ENCODE peak calls at places on chromosomes 6 and 20, in ten cellular contexts. One of them, this sample, is unnamed.

GRCh38 chr6:52261229-52261628 is 16.9 kb upstream of the IL17F start:
- DNase-seq in adrenal gland: no peak
- DNase-seq in heart left ventricle: no peak
- DNase-seq in HCT116: no peak
- DNase-seq in adipocyte: peak; percentile 83
- DNase-seq in ovary: no peak
- DNase-seq in A673: no peak
- DNase-seq in body of pancreas: no peak
- DNase-seq in endothelial cell of umbilical vein: no peak
- DNase-seq in fibroblast of pulmonary artery: no peak
- DNase-seq in this sample: no peak

GRCh38 chr6:20438462-20439070 is 36.9 kb downstream of the E2F3 start:
- DNase-seq in fibroblast of pulmonary artery: no peak
- DNase-seq in HCT116: no peak
- DNase-seq in adipocyte: peak; percentile 43
- DNase-seq in endothelial cell of umbilical vein: no peak
- DNase-seq in ovary: no peak
- DNase-seq in heart left ventricle: no peak
- DNase-seq in A673: peak; percentile 7
- DNase-seq in body of pancreas: no peak
- DNase-seq in adrenal gland: no peak
- DNase-seq in this sample: no peak

GRCh38 chr6:154650351-154650750 is 82.9 kb upstream of the SCAF8 start:
- DNase-seq in A673: no peak
- DNase-seq in heart left ventricle: no peak
- DNase-seq in endothelial cell of umbilical vein: peak; percentile 77
- DNase-seq in ovary: no peak
- DNase-seq in body of pancreas: no peak
- DNase-seq in fibroblast of pulmonary artery: no peak
- DNase-seq in adrenal gland: no peak
- DNase-seq in adipocyte: no peak
- DNase-seq in HCT116: no peak
- DNase-seq in this sample: no peak

GRCh38 chr20:48995599-48995998 is 50.5 kb upstream of the CSE1L start:
- DNase-seq in adipocyte: no peak
- DNase-seq in endothelial cell of umbilical vein: no peak
- DNase-seq in body of pancreas: no peak
- DNase-seq in ovary: no peak
- DNase-seq in heart left ventricle: no peak
- DNase-seq in fibroblast of pulmonary artery: no peak
- DNase-seq in A673: no peak
- DNase-seq in HCT116: no peak
- DNase-seq in adrenal gland: no peak
- DNase-seq in this sample: no peak

GRCh38 chr6:69937402-69938131 is 71.2 kb downstream of the COL19A1 start:
- DNase-seq in A673: no peak
- DNase-seq in body of pancreas: no peak
- DNase-seq in adrenal gland: no peak
- DNase-seq in ovary: no peak
- DNase-seq in heart left ventricle: no peak
- DNase-seq in endothelial cell of umbilical vein: no peak
- DNase-seq in fibroblast of pulmonary artery: no peak
- DNase-seq in adipocyte: no peak
- DNase-seq in HCT116: no peak
- DNase-seq in this sample: no peak

GRCh38 chr6:56448056-56448455 is 194.6 kb downstream of the DST start:
- DNase-seq in adipocyte: no peak
- DNase-seq in fibroblast of pulmonary artery: no peak
- DNase-seq in endothelial cell of umbilical vein: peak; percentile 8
- DNase-seq in ovary: no peak
- DNase-seq in body of pancreas: no peak
- DNase-seq in adrenal gland: no peak
- DNase-seq in A673: peak; percentile 71
- DNase-seq in heart left ventricle: no peak
- DNase-seq in HCT116: no peak
- DNase-seq in this sample: no peak

GRCh38 chr20:51318058-51318960 is 224.2 kb downstream of the NFATC2 start:
- DNase-seq in fibroblast of pulmonary artery: no peak
- DNase-seq in A673: peak; percentile 75
- DNase-seq in adrenal gland: peak; percentile 21
- DNase-seq in body of pancreas: peak; percentile 59
- DNase-seq in adipocyte: no peak
- DNase-seq in heart left ventricle: no peak
- DNase-seq in ovary: peak; percentile 29
- DNase-seq in endothelial cell of umbilical vein: peak; percentile 12
- DNase-seq in HCT116: peak; percentile 51
- DNase-seq in this sample: peak; percentile 49

GRCh38 chr6:1872649-1873131 is 263.0 kb downstream of the FOXC1 start:
- DNase-seq in adrenal gland: no peak
- DNase-seq in body of pancreas: peak; percentile 38
- DNase-seq in A673: peak; percentile 76
- DNase-seq in HCT116: no peak
- DNase-seq in fibroblast of pulmonary artery: peak; percentile 82
- DNase-seq in adipocyte: peak; percentile 32
- DNase-seq in ovary: no peak
- DNase-seq in heart left ventricle: peak; percentile 55
- DNase-seq in endothelial cell of umbilical vein: no peak
- DNase-seq in this sample: no peak

GRCh38 chr6:87436435-87436834 is 28.7 kb downstream of the CFAP206 start:
- DNase-seq in ovary: peak; percentile 35
- DNase-seq in adipocyte: peak; percentile 73
- DNase-seq in HCT116: peak; percentile 8
- DNase-seq in endothelial cell of umbilical vein: peak; percentile 73
- DNase-seq in A673: peak; percentile 75
- DNase-seq in body of pancreas: peak; percentile 35
- DNase-seq in heart left ventricle: peak; percentile 41
- DNase-seq in fibroblast of pulmonary artery: peak; percentile 84
- DNase-seq in adrenal gland: peak; percentile 50
- DNase-seq in this sample: peak; percentile 58

DNA sequence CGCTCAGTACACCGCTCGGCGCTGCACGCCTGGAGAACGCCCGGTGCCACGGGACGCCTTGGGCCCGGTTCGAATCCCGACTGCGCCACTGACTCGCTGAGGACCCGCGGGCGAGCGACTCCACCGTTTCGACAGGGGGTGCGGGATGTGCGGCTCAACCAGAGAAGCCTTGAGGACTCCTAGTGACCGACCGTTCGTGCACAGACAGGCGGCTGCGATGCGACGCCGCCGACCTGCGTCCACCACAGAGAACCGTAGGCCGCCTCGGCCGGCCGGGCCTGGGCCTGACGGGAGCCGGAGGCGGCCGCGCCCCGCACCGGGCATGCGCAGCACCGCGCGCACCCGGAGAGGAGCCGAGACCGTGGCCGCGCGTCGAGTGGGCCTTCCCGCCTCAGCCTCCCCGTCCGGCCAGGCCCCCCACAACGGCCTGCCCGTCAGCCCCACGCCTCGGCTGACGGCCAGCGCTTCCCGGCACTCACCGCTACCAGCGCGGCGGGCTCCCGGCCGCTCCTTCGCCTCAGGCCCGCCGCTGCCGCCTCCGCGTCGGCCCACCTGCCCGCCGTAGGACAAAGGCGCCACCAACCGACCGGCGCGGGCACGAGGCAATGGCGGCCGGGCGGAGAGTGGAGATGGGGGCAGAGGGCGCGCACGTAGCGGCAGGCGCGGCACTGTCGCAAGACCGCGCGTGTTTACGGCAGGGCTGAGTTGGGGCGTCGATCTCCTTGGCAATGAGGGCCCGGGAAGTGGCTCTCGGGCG is at the start of gene NCOA5:
- DNase-seq in heart left ventricle: peak; percentile 98
- DNase-seq in adrenal gland: peak; percentile 96
- DNase-seq in A673: peak; percentile 98
- DNase-seq in ovary: peak; percentile 97
- DNase-seq in body of pancreas: peak; percentile 96
- DNase-seq in HCT116: peak; percentile 88
- DNase-seq in fibroblast of pulmonary artery: peak; percentile 97
- DNase-seq in endothelial cell of umbilical vein: peak; percentile 94
- DNase-seq in adipocyte: peak; percentile 98
- DNase-seq in this sample: peak; percentile 95
- H3K4me3 ChIP-seq in heart left ventricle: peak within 1 kb of the TSS; percentile 62
- H3K4me3 ChIP-seq in adrenal gland: peak within 1 kb of the TSS; percentile 67
- H3K4me3 ChIP-seq in A673: peak within 1 kb of the TSS; percentile 87
- H3K4me3 ChIP-seq in ovary: peak within 1 kb of the TSS; percentile 94
- H3K4me3 ChIP-seq in body of pancreas: peak within 1 kb of the TSS; percentile 75
- H3K4me3 ChIP-seq in HCT116: peak within 1 kb of the TSS; percentile 93
- H3K4me3 ChIP-seq in fibroblast of pulmonary artery: peak within 1 kb of the TSS; percentile 87
- H3K4me3 ChIP-seq in endothelial cell of umbilical vein: peak within 1 kb of the TSS; percentile 70
- H3K4me3 ChIP-seq in adipocyte: peak within 1 kb of the TSS; percentile 89
- H3K4me3 ChIP-seq in this sample: peak within 1 kb of the TSS; percentile 58

GRCh38 chr6:151067684-151068596 is 171.8 kb upstream of the AKAP12 start:
- DNase-seq in ovary: peak; percentile 63
- DNase-seq in body of pancreas: peak; percentile 26
- DNase-seq in endothelial cell of umbilical vein: peak; percentile 99
- DNase-seq in HCT116: peak; percentile 98
- DNase-seq in adrenal gland: peak; percentile 57
- DNase-seq in adipocyte: peak; percentile 93
- DNase-seq in A673: peak; percentile 25
- DNase-seq in fibroblast of pulmonary artery: peak; percentile 92
- DNase-seq in heart left ventricle: peak; percentile 76
- DNase-seq in this sample: no peak
- H3K4me3 ChIP-seq in ovary: no peak overlapping the region
- H3K4me3 ChIP-seq in body of pancreas: no peak overlapping the region
- H3K4me3 ChIP-seq in endothelial cell of umbilical vein: no peak overlapping the region
- H3K4me3 ChIP-seq in HCT116: peak overlapping the region; percentile 6
- H3K4me3 ChIP-seq in adrenal gland: no peak overlapping the region
- H3K4me3 ChIP-seq in adipocyte: peak overlapping the region; percentile 34
- H3K4me3 ChIP-seq in A673: no peak overlapping the region
- H3K4me3 ChIP-seq in fibroblast of pulmonary artery: no peak overlapping the region
- H3K4me3 ChIP-seq in heart left ventricle: no peak overlapping the region
- H3K4me3 ChIP-seq in this sample: no peak overlapping the region

GRCh38 chr6:117477988-117478852 is 4.3 kb upstream of the DCBLD1 start:
- DNase-seq in heart left ventricle: no peak
- DNase-seq in fibroblast of pulmonary artery: peak; percentile 45
- DNase-seq in ovary: no peak
- DNase-seq in endothelial cell of umbilical vein: peak; percentile 43
- DNase-seq in A673: peak; percentile 16
- DNase-seq in adrenal gland: no peak
- DNase-seq in HCT116: no peak
- DNase-seq in adipocyte: no peak
- DNase-seq in body of pancreas: no peak
- DNase-seq in this sample: no peak
- H3K4me3 ChIP-seq in heart left ventricle: no peak overlapping the region
- H3K4me3 ChIP-seq in fibroblast of pulmonary artery: no peak overlapping the region
- H3K4me3 ChIP-seq in ovary: no peak overlapping the region
- H3K4me3 ChIP-seq in endothelial cell of umbilical vein: no peak overlapping the region
- H3K4me3 ChIP-seq in A673: no peak overlapping the region
- H3K4me3 ChIP-seq in adrenal gland: no peak overlapping the region
- H3K4me3 ChIP-seq in HCT116: no peak overlapping the region
- H3K4me3 ChIP-seq in adipocyte: no peak overlapping the region
- H3K4me3 ChIP-seq in body of pancreas: no peak overlapping the region
- H3K4me3 ChIP-seq in this sample: no peak overlapping the region

GRCh38 chr20:1964061-1964460 is 29.8 kb downstream of the PDYN start:
- DNase-seq in adipocyte: no peak
- DNase-seq in heart left ventricle: no peak
- DNase-seq in body of pancreas: no peak
- DNase-seq in HCT116: no peak
- DNase-seq in ovary: no peak
- DNase-seq in A673: no peak
- DNase-seq in adrenal gland: no peak
- DNase-seq in endothelial cell of umbilical vein: no peak
- DNase-seq in fibroblast of pulmonary artery: no peak
- DNase-seq in this sample: no peak

GRCh38 chr20:1965520-1966278 is 28.2 kb downstream of the PDYN start:
- DNase-seq in adipocyte: peak; percentile 85
- DNase-seq in endothelial cell of umbilical vein: peak; percentile 63
- DNase-seq in fibroblast of pulmonary artery: peak; percentile 69
- DNase-seq in adrenal gland: peak; percentile 71
- DNase-seq in body of pancreas: peak; percentile 71
- DNase-seq in ovary: peak; percentile 78
- DNase-seq in HCT116: peak; percentile 62
- DNase-seq in heart left ventricle: peak; percentile 72
- DNase-seq in A673: peak; percentile 90
- DNase-seq in this sample: peak; percentile 54

GRCh38 chr20:1968958-1969357 is 24.9 kb downstream of the PDYN start:
- DNase-seq in ovary: no peak
- DNase-seq in endothelial cell of umbilical vein: no peak
- DNase-seq in HCT116: no peak
- DNase-seq in heart left ventricle: no peak
- DNase-seq in A673: no peak
- DNase-seq in body of pancreas: no peak
- DNase-seq in adipocyte: no peak
- DNase-seq in fibroblast of pulmonary artery: no peak
- DNase-seq in adrenal gland: no peak
- DNase-seq in this sample: no peak

GRCh38 chr20:1961374-1961773 is 32.5 kb downstream of the PDYN start:
- DNase-seq in fibroblast of pulmonary artery: no peak
- DNase-seq in adipocyte: no peak
- DNase-seq in body of pancreas: no peak
- DNase-seq in adrenal gland: no peak
- DNase-seq in endothelial cell of umbilical vein: no peak
- DNase-seq in HCT116: no peak
- DNase-seq in A673: no peak
- DNase-seq in heart left ventricle: no peak
- DNase-seq in ovary: no peak
- DNase-seq in this sample: no peak

DNA sequence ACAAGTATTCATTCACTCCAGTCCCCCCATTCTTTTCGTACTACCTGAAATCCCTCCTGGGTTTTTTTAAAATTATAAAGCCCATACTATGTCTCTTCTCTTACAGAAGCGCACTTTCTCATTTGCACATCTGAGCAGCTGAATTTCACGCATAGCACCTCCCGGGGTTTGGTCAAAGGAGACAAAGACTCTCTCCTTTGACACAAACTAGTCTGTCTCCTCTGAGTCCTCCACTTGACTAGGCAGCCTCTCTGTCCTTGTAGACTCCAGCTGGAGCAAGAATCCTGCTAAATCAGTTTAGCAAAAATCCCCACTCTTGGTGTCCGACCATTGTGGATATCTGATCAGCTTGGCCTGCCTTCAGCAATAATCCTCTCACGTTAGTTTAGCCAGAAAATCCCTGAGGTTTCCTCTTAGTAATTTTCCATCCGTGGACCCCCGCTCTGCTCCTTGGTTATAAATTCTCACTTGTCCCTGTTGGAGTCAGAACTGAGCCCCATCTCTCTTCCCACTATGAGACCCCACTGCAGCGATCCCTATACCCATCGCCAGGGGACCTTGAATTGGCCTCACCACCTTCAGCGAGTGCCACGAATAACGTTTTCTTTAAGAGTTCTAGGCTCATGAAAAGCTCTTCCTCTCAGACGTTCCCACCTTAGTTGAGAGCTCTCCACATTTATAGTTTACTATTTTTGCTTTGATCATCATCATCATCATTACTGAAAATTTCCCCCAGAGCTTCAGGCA is 29.0 kb downstream of the PDYN start:
- DNase-seq in adrenal gland: no peak
- DNase-seq in HCT116: no peak
- DNase-seq in fibroblast of pulmonary artery: peak; percentile 8
- DNase-seq in endothelial cell of umbilical vein: no peak
- DNase-seq in A673: no peak
- DNase-seq in body of pancreas: no peak
- DNase-seq in heart left ventricle: no peak
- DNase-seq in adipocyte: no peak
- DNase-seq in ovary: no peak
- DNase-seq in this sample: no peak
- H3K4me3 ChIP-seq in adrenal gland: no peak overlapping the region
- H3K4me3 ChIP-seq in HCT116: no peak overlapping the region
- H3K4me3 ChIP-seq in fibroblast of pulmonary artery: no peak overlapping the region
- H3K4me3 ChIP-seq in endothelial cell of umbilical vein: no peak overlapping the region
- H3K4me3 ChIP-seq in A673: no peak overlapping the region
- H3K4me3 ChIP-seq in body of pancreas: no peak overlapping the region
- H3K4me3 ChIP-seq in heart left ventricle: no peak overlapping the region
- H3K4me3 ChIP-seq in adipocyte: peak overlapping the region; percentile 68
- H3K4me3 ChIP-seq in ovary: no peak overlapping the region
- H3K4me3 ChIP-seq in this sample: no peak overlapping the region